ENCODE peak calls at places on chromosomes 12 and 14, in ten cellular contexts. T is IMR-90; I is GM23248; Q is gastrocnemius medialis; U is CD8-positive, alpha-beta memory T cell; L is adrenal gland; A is Karpas-422; V is effector memory CD4-positive, alpha-beta T cell; J is Panc1; Y is uterus. F is an unnamed sample.

GRCh38 chr12:3795096-3795799 is 42.3 kb upstream of the CRACR2A start:
- DNase-seq in T (no peak), I (no peak), Q (no peak), U (no peak), L (no peak), A (no peak), V (no peak), J (no peak), Y (no peak), F (no peak)

GRCh38 chr12:47820631-47821345 is 1.1 kb upstream of the HDAC7 start:
- DNase-seq in T (peak; percentile 95), I (peak; percentile 98), Q (peak; percentile 83), U (no peak), L (peak; percentile 85), A (no peak), V (no peak), J (no peak), Y (peak; percentile 96), F (peak; percentile 94)

GRCh38 chr14:73244541-73244940 is 7.2 kb downstream of the PAPLN start:
- DNase-seq in T (no peak), I (no peak), Q (no peak), U (no peak), L (no peak), A (no peak), V (no peak), J (no peak), Y (no peak), F (no peak)

GRCh38 chr12:51270847-51271518 is 768 bp upstream of the SMAGP start:
- DNase-seq in T (peak; percentile 86), I (peak; percentile 92), Q (no peak), U (no peak), L (no peak), A (no peak), V (no peak), J (peak; percentile 64), Y (no peak), F (no peak)

GRCh38 chr12:88336071-88336768 is 194.1 kb downstream of the TMTC3 start:
- DNase-seq in T (no peak), I (peak; percentile 71), Q (no peak), U (no peak), L (no peak), A (no peak), V (no peak), J (no peak), Y (no peak), F (no peak)

GRCh38 chr14:76726551-76726961 is 34.7 kb upstream of the VASH1 start:
- DNase-seq in T (no peak), I (no peak), Q (no peak), U (no peak), L (no peak), A (no peak), V (no peak), J (no peak), Y (no peak), F (no peak)

GRCh38 chr12:67578976-67579661 is 69.4 kb upstream of the DYRK2 start:
- DNase-seq in T (no peak), I (peak; percentile 19), Q (no peak), U (no peak), L (no peak), A (no peak), V (no peak), J (no peak), Y (no peak), F (no peak)

GRCh38 chr14:32512813-32513212 is 183.7 kb downstream of the AKAP6 start:
- DNase-seq in T (no peak), I (peak; percentile 52), Q (no peak), U (no peak), L (no peak), A (no peak), V (no peak), J (no peak), Y (no peak), F (no peak)

GRCh38 chr12:40946612-40947194 is 241.4 kb upstream of the PDZRN4 start:
- DNase-seq in T (peak; percentile 42), I (peak; percentile 58), Q (no peak), U (no peak), L (no peak), A (peak; percentile 79), V (no peak), J (no peak), Y (no peak), F (no peak)

GRCh38 chr14:47710581-47710980 is 35.2 kb upstream of the MDGA2 start:
- DNase-seq in T (no peak), I (no peak), Q (no peak), U (no peak), L (no peak), A (no peak), V (no peak), J (no peak), Y (no peak), F (no peak)

GRCh38 chr12:1663440-1664132 is 27.3 kb upstream of the ADIPOR2 start:
- DNase-seq in T (no peak), I (no peak), Q (no peak), U (no peak), L (no peak), A (no peak), V (no peak), J (no peak), Y (no peak), F (no peak)

GRCh38 chr12:131353826-131354225 is 357.1 kb upstream of the SFSWAP start:
- DNase-seq in T (no peak), I (no peak), Q (no peak), U (no peak), L (no peak), A (no peak), V (no peak), J (no peak), Y (no peak), F (no peak)

GRCh38 chr14:51131516-51131915 is 36.6 kb upstream of the TRIM9 start:
- DNase-seq in T (no peak), I (no peak), Q (no peak), U (no peak), L (no peak), A (no peak), V (no peak), J (no peak), Y (no peak), F (no peak)

GRCh38 chr14:56803816-56804535 is 6.3 kb downstream of the OTX2 start:
- DNase-seq in T (no peak), I (no peak), Q (no peak), U (no peak), L (no peak), A (no peak), V (no peak), J (no peak), Y (no peak), F (no peak)

GRCh38 chr12:100720016-100720654 is 74.4 kb upstream of the ANO4 start:
- DNase-seq in T (no peak), I (peak; percentile 43), Q (no peak), U (no peak), L (no peak), A (no peak), V (no peak), J (no peak), Y (no peak), F (no peak)

GRCh38 chr12:49094104-49094948 is at the start of gene DHH:
- DNase-seq in T (no peak), I (peak; percentile 34), Q (no peak), U (no peak), L (peak; percentile 40), A (no peak), V (no peak), J (no peak), Y (peak; percentile 43), F (no peak)
- H3K27me3 ChIP-seq in T (peaks cover 24% of the 10 kb centered on the region), I (peaks cover 19% of the 10 kb centered on the region), Q (peaks cover 55% of the 10 kb centered on the region), U (peaks cover 52% of the 10 kb centered on the region), L (peaks cover 13% of the 10 kb centered on the region), A (no peaks in the 10 kb centered on the region), V (peaks cover 57% of the 10 kb centered on the region), J (no peaks in the 10 kb centered on the region), Y (peaks cover 6% of the 10 kb centered on the region), F (peaks cover 52% of the 10 kb centered on the region)

DNA sequence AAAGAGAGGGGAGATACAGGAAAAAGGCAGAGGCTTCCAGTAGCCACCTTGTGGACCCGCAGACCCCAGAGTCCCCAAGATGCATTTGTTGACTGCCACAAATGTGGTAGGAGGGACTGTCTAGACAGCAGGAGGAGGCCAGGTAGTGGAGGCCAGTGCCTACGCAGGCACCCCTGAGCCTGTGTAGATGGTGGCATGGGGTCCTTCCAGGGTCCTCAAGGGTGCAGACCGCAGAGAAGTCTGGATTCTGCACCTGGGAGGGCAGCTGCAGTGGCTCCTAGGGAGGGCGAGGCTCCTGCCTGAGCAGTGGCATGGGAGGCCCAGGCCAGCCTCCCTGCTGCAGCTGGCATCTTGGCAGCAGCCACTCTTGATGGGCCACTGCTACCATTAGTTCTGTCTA is 119.7 kb downstream of the NTS start:
- DNase-seq in T (no peak), I (no peak), Q (no peak), U (no peak), L (no peak), A (no peak), V (no peak), J (no peak), Y (no peak), F (no peak)
- H3K4me3 ChIP-seq in T (no peak overlapping the region), I (no peak overlapping the region), Q (no peak overlapping the region), U (no peak overlapping the region), L (no peak overlapping the region), A (no peak overlapping the region), V (no peak overlapping the region), J (no peak overlapping the region), Y (no peak overlapping the region), F (no peak overlapping the region)

DNA sequence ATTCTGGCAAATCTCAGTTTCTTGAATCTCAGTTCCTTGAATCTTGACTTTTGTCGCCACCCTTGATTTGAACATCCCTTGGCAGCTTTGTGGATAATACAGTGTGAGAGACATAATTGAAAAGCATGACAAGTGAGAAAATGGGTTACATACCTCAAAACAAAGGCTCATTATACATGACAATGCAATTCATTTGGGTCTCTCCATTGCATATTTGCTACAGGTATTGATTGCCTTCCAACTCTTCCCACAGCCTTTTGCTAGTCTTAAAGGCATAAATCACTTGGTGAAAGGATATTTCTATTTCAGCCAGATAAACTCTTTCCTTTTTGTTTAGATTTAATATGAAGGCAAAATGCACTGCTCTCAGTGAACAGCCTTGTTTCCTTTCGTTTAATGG is 311.1 kb downstream of the RGS6 start:
- DNase-seq in T (no peak), I (no peak), Q (no peak), U (no peak), L (no peak), A (no peak), V (no peak), J (no peak), Y (no peak), F (no peak)
- H3K27me3 ChIP-seq in T (no peaks in the 10 kb centered on the region), I (no peaks in the 10 kb centered on the region), Q (no peaks in the 10 kb centered on the region), U (no peaks in the 10 kb centered on the region), L (no peaks in the 10 kb centered on the region), A (no peaks in the 10 kb centered on the region), V (no peaks in the 10 kb centered on the region), J (no peaks in the 10 kb centered on the region), Y (no peaks in the 10 kb centered on the region), F (no peaks in the 10 kb centered on the region)

DNA sequence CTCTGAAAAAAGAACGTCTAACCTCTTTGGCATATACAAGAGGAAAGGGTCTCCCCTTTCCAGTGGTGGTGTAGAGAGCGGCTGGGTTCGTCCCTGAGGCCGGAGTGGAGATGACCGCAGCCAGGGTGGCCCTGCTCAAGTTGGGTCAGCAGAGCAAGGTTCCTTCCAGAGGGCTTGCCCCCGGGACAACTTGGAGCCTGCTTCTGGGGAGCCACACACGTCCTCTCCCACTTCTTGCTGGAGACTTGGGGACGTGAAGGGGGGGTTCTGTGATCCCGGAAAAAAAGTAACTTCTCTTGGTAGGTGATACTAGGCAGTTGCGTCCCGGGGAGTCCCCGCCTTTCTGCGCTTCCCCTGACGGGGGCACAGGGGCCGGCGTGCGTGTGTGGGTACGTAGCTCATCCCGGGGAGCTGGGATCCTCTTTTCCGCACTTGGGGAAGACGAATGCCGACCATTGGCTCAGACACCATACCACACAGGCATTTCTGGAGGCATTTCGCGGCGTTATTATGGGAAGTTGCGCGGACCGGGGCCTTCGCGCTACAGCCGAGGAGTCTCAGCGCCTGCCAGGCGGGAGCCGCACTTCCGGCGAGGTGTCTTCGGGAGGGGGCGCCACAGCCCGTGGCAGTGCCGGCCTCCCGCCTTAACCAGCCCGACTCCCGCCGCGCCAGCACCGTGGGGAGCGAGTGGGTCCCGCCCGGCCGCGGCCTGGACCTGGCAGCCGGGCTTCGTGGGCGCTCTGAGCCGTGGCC is 14.8 kb upstream of the PAX9 start:
- DNase-seq in T (no peak), I (peak; percentile 42), Q (no peak), U (no peak), L (no peak), A (no peak), V (no peak), J (no peak), Y (no peak), F (no peak)
- H3K4me3 ChIP-seq in T (no peak overlapping the region), I (peak overlapping the region; percentile 71), Q (peak overlapping the region; percentile 40), U (no peak overlapping the region), L (no peak overlapping the region), A (no peak overlapping the region), V (no peak overlapping the region), J (no peak overlapping the region), Y (no peak overlapping the region), F (peak overlapping the region; percentile 29)